ENCODE peak calls at places on chromosomes 3 and 15, in nine cellular contexts. N, S, R, I, X, W, T, V and E are unnamed samples.

GRCh38 chr15:79858469-79858868 is 38.3 kb downstream of the MTHFS start:
- DNase-seq in N (no peak), S (no peak), R (no peak), I (peak; percentile 20), X (no peak), W (no peak), T (peak; percentile 27), V (no peak), E (no peak)

GRCh38 chr3:49906004-49906860 is 2.6 kb upstream of the MST1R start:
- DNase-seq in N (no peak), S (no peak), R (peak; percentile 32), I (peak; percentile 60), X (no peak), W (peak; percentile 82), T (peak; percentile 49), V (no peak), E (peak; percentile 46)

GRCh38 chr15:63104727-63105126 is 16.9 kb upstream of the LACTB start:
- DNase-seq in N (no peak), S (no peak), R (no peak), I (peak; percentile 64), X (no peak), W (no peak), T (peak; percentile 66), V (no peak), E (no peak)

GRCh38 chr3:149634573-149634972 is 23.3 kb downstream of the WWTR1 start:
- DNase-seq in N (no peak), S (peak; percentile 37), R (no peak), I (no peak), X (no peak), W (no peak), T (no peak), V (no peak), E (no peak)

GRCh38 chr3:72186485-72186864 is 401.5 kb upstream of the PROK2 start:
- DNase-seq in N (no peak), S (no peak), R (no peak), I (peak; percentile 77), X (no peak), W (no peak), T (peak; percentile 78), V (no peak), E (no peak)

GRCh38 chr3:131568460-131568859 is 65.7 kb upstream of the MRPL3 start:
- DNase-seq in N (no peak), S (no peak), R (no peak), I (no peak), X (no peak), W (no peak), T (no peak), V (no peak), E (no peak)

GRCh38 chr3:172066880-172067778 is 27.8 kb downstream of the FNDC3B start:
- DNase-seq in N (no peak), S (no peak), R (no peak), I (no peak), X (no peak), W (no peak), T (no peak), V (no peak), E (no peak)

GRCh38 chr3:43894176-43895049 is 203.7 kb downstream of the ABHD5 start:
- DNase-seq in N (no peak), S (peak; percentile 46), R (no peak), I (peak; percentile 82), X (peak; percentile 19), W (peak; percentile 45), T (peak; percentile 73), V (peak; percentile 54), E (peak; percentile 66)

GRCh38 chr3:113590983-113591382 is 58.6 kb downstream of the SIDT1 start:
- DNase-seq in N (no peak), S (no peak), R (no peak), I (no peak), X (no peak), W (no peak), T (no peak), V (no peak), E (no peak)

GRCh38 chr3:40770046-40770445 is 245.3 kb downstream of the ZNF621 start:
- DNase-seq in N (no peak), S (no peak), R (no peak), I (no peak), X (no peak), W (no peak), T (no peak), V (no peak), E (no peak)

GRCh38 chr15:80989518-80990478 is at the start of gene MESD:
- DNase-seq in N (peak; percentile 65), S (peak; percentile 98), R (peak; percentile 87), I (peak; percentile 97), X (peak; percentile 80), W (peak; percentile 97), T (peak; percentile 95), V (peak; percentile 81), E (peak; percentile 98)
- TF ChIP-seq CTCF in N (no peak), S (no peak), R (no peak), I (no peak), X (no peak), W (no peak), T (no peak), V (no peak), E (no peak)

GRCh38 chr15:43370310-43370974 is 401 bp downstream of the ZSCAN29 start:
- DNase-seq in N (no peak), S (peak; percentile 28), R (no peak), I (peak; percentile 36), X (no peak), W (no peak), T (peak; percentile 42), V (no peak), E (peak; percentile 27)

GRCh38 chr15:43370975-43371974 is at the start of the genes TUBGCP4 and ZSCAN29:
- DNase-seq in N (no peak), S (peak; percentile 90), R (peak; percentile 34), I (peak; percentile 82), X (peak; percentile 29), W (peak; percentile 76), T (peak; percentile 75), V (peak; percentile 75), E (peak; percentile 84)

GRCh38 chr15:43376017-43376705 is 5.3 kb downstream of the TUBGCP4 start:
- DNase-seq in N (no peak), S (no peak), R (no peak), I (peak; percentile 39), X (peak; percentile 37), W (peak; percentile 25), T (peak; percentile 47), V (no peak), E (peak; percentile 12)
- TF ChIP-seq CTCF in N (peak; percentile 87), S (peak; percentile 68), R (peak; percentile 80), I (peak; percentile 87), X (peak; percentile 85), W (peak; percentile 53), T (peak; percentile 88), V (peak; percentile 63), E (peak; percentile 72)

DNA sequence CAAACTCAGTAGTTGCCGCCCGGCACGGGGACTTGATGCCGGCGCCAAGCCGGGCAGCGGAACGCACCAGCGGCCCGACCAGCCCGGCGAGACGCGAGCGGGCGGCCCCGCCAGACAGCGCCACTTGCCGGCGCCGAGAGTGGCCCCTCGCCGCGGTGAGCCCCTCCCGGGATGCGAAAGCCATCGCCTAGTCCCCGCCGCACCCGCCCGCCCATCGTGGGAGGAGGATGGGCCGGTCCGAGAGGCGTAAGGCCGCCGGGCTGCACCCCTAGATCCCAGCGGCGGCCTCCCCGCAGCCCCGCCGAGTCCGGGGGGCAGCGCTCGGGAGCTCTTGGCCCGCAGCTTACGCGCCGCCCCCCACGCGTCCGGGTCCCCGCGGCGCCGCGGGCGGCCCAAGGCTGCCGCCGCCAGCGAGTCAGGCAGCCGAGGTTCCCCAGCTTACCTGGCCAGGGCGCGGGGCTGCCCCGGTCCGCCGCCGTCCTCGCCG is 609 bp downstream of the GOLGA8A start:
- DNase-seq in N (no peak), S (peak; percentile 35), R (peak; percentile 5), I (peak; percentile 31), X (no peak), W (no peak), T (peak; percentile 46), V (no peak), E (peak; percentile 36)
- TF ChIP-seq CTCF in N (no peak), S (no peak), R (no peak), I (no peak), X (peak; percentile 10), W (no peak), T (no peak), V (no peak), E (no peak)

DNA sequence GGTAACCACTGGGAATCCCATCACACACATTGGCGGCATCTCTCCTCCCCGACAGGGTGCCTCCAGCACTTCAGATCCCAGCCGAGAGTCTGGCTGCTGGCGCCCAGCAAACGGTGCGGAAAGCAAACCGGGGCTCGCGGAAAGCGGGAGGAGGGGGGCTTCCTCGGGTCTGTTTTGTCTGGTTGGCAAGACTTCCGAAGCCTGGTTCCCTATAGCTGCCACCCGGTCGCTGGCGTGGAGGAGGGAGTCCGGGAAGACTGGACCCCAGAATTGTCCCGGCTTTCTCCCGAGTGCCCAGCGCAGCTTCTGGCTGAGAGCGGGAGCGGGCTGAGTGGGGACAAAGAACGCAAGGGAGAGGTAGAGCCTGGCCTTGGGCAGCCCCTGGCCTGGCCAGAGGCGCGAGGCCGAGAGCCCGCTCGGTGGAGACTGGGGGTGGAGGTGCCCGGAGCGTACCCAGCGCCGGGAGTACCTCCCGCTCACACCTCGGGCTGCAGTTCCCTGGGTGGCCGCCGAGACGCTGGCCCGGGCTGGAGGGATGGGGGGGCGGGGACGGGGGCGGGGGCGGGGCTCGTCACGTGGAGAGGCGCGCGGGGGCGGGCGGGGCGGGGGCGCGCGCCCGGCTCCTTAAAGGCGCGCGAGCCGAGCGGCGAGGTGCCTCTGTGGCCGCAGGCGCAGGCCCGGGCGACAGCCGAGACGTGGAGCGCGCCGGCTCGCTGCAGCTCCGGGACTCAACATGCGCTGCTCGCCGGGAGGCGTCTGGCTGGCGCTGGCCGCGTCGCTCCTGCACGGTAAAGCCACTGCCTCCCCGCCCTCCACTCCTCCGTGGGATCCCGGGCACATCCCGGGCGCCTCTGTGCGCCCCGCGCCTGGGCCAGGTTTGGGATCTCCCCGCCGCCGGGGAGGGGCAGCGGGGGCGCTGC is at the start of gene CHRNA7:
- DNase-seq in N (no peak), S (peak; percentile 28), R (no peak), I (peak; percentile 21), X (no peak), W (peak; percentile 64), T (peak; percentile 6), V (peak; percentile 25), E (peak; percentile 67)
- TF ChIP-seq CTCF in N (peak; percentile 17), S (peak; percentile 30), R (no peak), I (no peak), X (peak; percentile 30), W (no peak), T (peak; percentile 2), V (no peak), E (peak; percentile 50)

GRCh38 chr15:51193526-51193925 is 98.8 kb upstream of the TNFAIP8L3 start:
- DNase-seq in N (no peak), S (no peak), R (no peak), I (peak; percentile 51), X (no peak), W (no peak), T (peak; percentile 16), V (no peak), E (no peak)
- TF ChIP-seq CTCF in N (no peak), S (no peak), R (no peak), I (no peak), X (no peak), W (no peak), T (no peak), V (no peak), E (no peak)